ENCODE peak calls at places on chromosomes 16 and 17, in seven cellular contexts. Y is ELR, P is foreskin keratinocyte, R is fibroblast of gingiva, J is mammary epithelial cell, Q is globus pallidus, M is amygdala. Z is an unnamed sample.

GRCh38 chr17:27800522-27800921 is at the start of gene NOS2:
- DNase-seq in M (no peak), R (no peak), Q (no peak), Y (no peak), J (no peak), P (no peak), Z (no peak)

GRCh38 chr16:1333149-1333812 is at the start of gene BAIAP3:
- DNase-seq in J (no peak), Y (no peak), Q (no peak), M (no peak), P (no peak), R (no peak), Z (no peak)

GRCh38 chr16:59181821-59182420 is 447.8 kb upstream of the GOT2 start:
- DNase-seq in Q (no peak), J (no peak), M (no peak), P (no peak), R (no peak), Y (no peak), Z (no peak)

GRCh38 chr16:3508736-3509135 is 7.9 kb downstream of the CLUAP1 start:
- DNase-seq in R (no peak), Q (no peak), Y (no peak), M (no peak), P (no peak), J (no peak), Z (no peak)

GRCh38 chr17:44758414-44759095 is at the start of gene ADAM11:
- DNase-seq in J (no peak), M (no peak), P (no peak), R (no peak), Q (no peak), Y (peak), Z (peak)

GRCh38 chr16:57187508-57187854 is 1.4 kb downstream of the RSPRY1 start:
- DNase-seq in P (no peak), R (no peak), Q (no peak), J (no peak), M (no peak), Y (no peak), Z (no peak)

GRCh38 chr16:88600539-88600896 is 30.3 kb downstream of the ZC3H18 start:
- DNase-seq in Q (no peak), Y (no peak), P (no peak), R (no peak), M (no peak), J (no peak), Z (no peak)

GRCh38 chr17:31559647-31560501 is 168.4 kb downstream of the RAB11FIP4 start:
- DNase-seq in P (no peak), M (no peak), Q (no peak), J (no peak), Y (peak), R (no peak), Z (no peak)